ENCODE peak calls at places on chromosomes 12 and 14, in eight cellular contexts. K, T, P, I, W, S, G and M are unnamed samples.

GRCh38 chr14:68655021-68655811 is 137.7 kb downstream of the ZFP36L1 start:
- DNase-seq in G (no peak), K (no peak), W (no peak), T (no peak), S (no peak), I (no peak), P (no peak), M (no peak)

GRCh38 chr12:62618319-62618718 is 151.7 kb downstream of the MON2 start:
- DNase-seq in P (no peak), I (no peak), W (peak), T (no peak), G (no peak), K (no peak), S (no peak), M (no peak)

GRCh38 chr12:51270847-51271518 is 768 bp upstream of the SMAGP start:
- DNase-seq in K (peak), I (peak), W (no peak), G (no peak), T (no peak), S (no peak), P (no peak), M (peak)

GRCh38 chr12:71661977-71662522 is 1.6 kb downstream of the ZFC3H1 start:
- DNase-seq in T (no peak), G (no peak), I (peak), W (no peak), P (no peak), S (no peak), K (no peak), M (no peak)

GRCh38 chr12:26281320-26281719 is 85.9 kb downstream of the SSPN start:
- DNase-seq in W (no peak), T (no peak), G (no peak), I (no peak), P (no peak), K (no peak), S (no peak), M (no peak)

GRCh38 chr14:99516156-99517045 is 35.2 kb downstream of the CCNK start:
- DNase-seq in W (no peak), S (no peak), K (no peak), G (peak), I (no peak), T (no peak), P (no peak), M (no peak)

GRCh38 chr14:61456720-61457119 is 135.3 kb downstream of the PRKCH start:
- DNase-seq in P (peak), K (peak), G (peak), T (peak), S (peak), I (peak), W (peak), M (peak)

GRCh38 chr12:27822076-27822712 is 42.2 kb upstream of the MANSC4 start:
- DNase-seq in T (peak), W (no peak), K (peak), G (peak), S (peak), P (no peak), I (no peak), M (peak)

GRCh38 chr14:72966038-72966437 is 39.8 kb downstream of the DCAF4 start:
- DNase-seq in P (no peak), W (no peak), T (no peak), S (no peak), I (no peak), G (no peak), K (no peak), M (no peak)

GRCh38 chr12:109134186-109134917 is 18.0 kb downstream of the ACACB start:
- DNase-seq in G (peak), P (no peak), K (peak), W (no peak), T (peak), S (no peak), I (no peak), M (peak)

GRCh38 chr14:74618078-74618952 is 6.3 kb upstream of the LTBP2 start:
- DNase-seq in G (peak), P (no peak), T (peak), S (peak), K (peak), I (peak), W (no peak), M (peak)

GRCh38 chr12:68482660-68483059 is 128.0 kb upstream of the RAP1B start:
- DNase-seq in I (peak), K (no peak), P (no peak), S (peak), G (no peak), W (no peak), T (no peak), M (no peak)

GRCh38 chr14:73463411-73463810 is 5.1 kb upstream of the NUMB start:
- DNase-seq in P (no peak), I (peak), G (peak), W (no peak), S (peak), K (peak), T (peak), M (peak)

GRCh38 chr12:106736051-106736957 is 38.2 kb upstream of the RIC8B start:
- DNase-seq in I (peak), T (no peak), P (no peak), K (no peak), G (peak), W (peak), S (peak), M (no peak)

GRCh38 chr14:83470466-83470865 is 1936.8 kb upstream of the SEL1L start:
- DNase-seq in K (no peak), W (no peak), T (no peak), S (no peak), P (no peak), G (no peak), I (no peak), M (no peak)

GRCh38 chr12:16325426-16325825 is 22.0 kb upstream of the MGST1 start:
- DNase-seq in K (no peak), S (no peak), I (peak), P (peak), W (peak), T (no peak), G (no peak), M (no peak)

GRCh38 chr12:94074216-94074969 is 74.0 kb upstream of the PLXNC1 start:
- DNase-seq in K (no peak), P (no peak), G (no peak), I (no peak), W (no peak), T (no peak), S (no peak), M (peak)

GRCh38 chr12:26172478-26172877 is 22.9 kb upstream of the SSPN start:
- DNase-seq in S (no peak), I (no peak), P (no peak), W (no peak), T (no peak), G (no peak), K (no peak), M (no peak)

GRCh38 chr12:111730420-111730819 is 36.3 kb upstream of the ALDH2 start:
- DNase-seq in G (no peak), P (no peak), I (no peak), K (no peak), S (no peak), T (no peak), W (peak), M (no peak)

GRCh38 chr14:58639842-58640484 is 2.2 kb downstream of the DACT1 start:
- DNase-seq in G (peak), W (peak), S (no peak), P (peak), T (peak), I (peak), K (peak), M (peak)

GRCh38 chr14:39417014-39417413 is 15.2 kb downstream of the FBXO33 start:
- DNase-seq in I (no peak), S (no peak), G (peak), T (no peak), W (no peak), K (no peak), P (no peak), M (no peak)

GRCh38 chr14:74967618-74968017 is 12.2 kb upstream of the PGF start:
- DNase-seq in G (peak), S (no peak), W (no peak), T (no peak), I (no peak), K (no peak), P (no peak), M (no peak)

GRCh38 chr14:57962293-57962996 is 96.6 kb upstream of the SLC35F4 start:
- DNase-seq in S (no peak), W (no peak), G (peak), T (no peak), P (no peak), K (no peak), I (no peak), M (no peak)

GRCh38 chr14:77022219-77022852 is 6.2 kb downstream of the IRF2BPL start:
- DNase-seq in W (peak), G (no peak), T (no peak), I (peak), K (no peak), S (no peak), P (peak), M (no peak)

GRCh38 chr14:99436247-99437180 is 44.1 kb downstream of the SETD3 start:
- DNase-seq in K (no peak), G (no peak), W (no peak), T (no peak), I (no peak), P (no peak), S (no peak), M (no peak)

GRCh38 chr14:23112359-23113178 is 6.5 kb downstream of the CEBPE start:
- DNase-seq in T (no peak), W (no peak), P (no peak), K (no peak), S (no peak), G (peak), I (no peak), M (no peak)

GRCh38 chr12:131171029-131171428 is 217.3 kb downstream of the ADGRD1 start:
- DNase-seq in G (no peak), T (no peak), K (no peak), S (no peak), I (no peak), P (no peak), W (no peak), M (no peak)

GRCh38 chr12:117118838-117119591 is 19.8 kb upstream of the TESC start:
- DNase-seq in W (peak), T (no peak), G (peak), I (no peak), P (no peak), K (no peak), S (no peak), M (no peak)

GRCh38 chr14:100067971-100068959 is 3.0 kb downstream of the EVL start:
- DNase-seq in P (no peak), S (peak), G (no peak), T (peak), K (peak), I (peak), W (no peak), M (peak)

GRCh38 chr12:45668641-45669040 is 60.9 kb upstream of the ARID2 start:
- DNase-seq in P (no peak), W (no peak), G (no peak), S (no peak), I (no peak), K (no peak), T (no peak), M (no peak)

GRCh38 chr12:45050331-45050750 is 558 bp downstream of the DBX2 start:
- DNase-seq in S (no peak), T (no peak), I (no peak), G (peak), W (no peak), K (no peak), P (no peak), M (no peak)

GRCh38 chr14:96796851-96797187 is 363 bp upstream of the VRK1 start:
- DNase-seq in T (no peak), S (no peak), G (no peak), W (no peak), P (no peak), K (no peak), I (no peak), M (no peak)